ENCODE peak calls at places on chromosome 15, in seven cellular contexts. J, H, L, K, W, M and T are unnamed samples.

GRCh38 chr15:70246623-70247200 is 149.0 kb upstream of the TLE3 start:
- DNase-seq in J (no peak), H (no peak), L (no peak), K (no peak), W (no peak), M (no peak), T (no peak)

GRCh38 chr15:39631357-39631756 is 50.5 kb downstream of the THBS1 start:
- DNase-seq in J (no peak), H (no peak), L (peak), K (no peak), W (no peak), M (no peak), T (no peak)

GRCh38 chr15:81027200-81027599 is 26.5 kb downstream of the TLNRD1 start:
- DNase-seq in J (no peak), H (no peak), L (peak), K (no peak), W (no peak), M (no peak), T (no peak)

GRCh38 chr15:100255644-100256043 is 86.1 kb downstream of the ADAMTS17 start:
- DNase-seq in J (no peak), H (no peak), L (no peak), K (no peak), W (no peak), M (no peak), T (no peak)

GRCh38 chr15:67142142-67143092 is 77.0 kb downstream of the SMAD3 start:
- DNase-seq in J (peak), H (no peak), L (peak), K (peak), W (peak), M (no peak), T (peak)

GRCh38 chr15:70974004-70974832 is 81.6 kb downstream of the LRRC49 start:
- DNase-seq in J (peak), H (peak), L (peak), K (no peak), W (peak), M (no peak), T (peak)

GRCh38 chr15:100900136-100900894 is 18.8 kb upstream of the LRRK1 start:
- DNase-seq in J (no peak), H (no peak), L (no peak), K (peak), W (no peak), M (peak), T (no peak)

GRCh38 chr15:31023841-31024240 is 32.4 kb upstream of the MTMR10 start:
- DNase-seq in J (no peak), H (no peak), L (peak), K (no peak), W (peak), M (no peak), T (no peak)

GRCh38 chr15:101063891-101064794 is 145.0 kb downstream of the LRRK1 start:
- DNase-seq in J (no peak), H (no peak), L (no peak), K (peak), W (no peak), M (no peak), T (peak)

GRCh38 chr15:51484781-51485180 is 137.8 kb downstream of the DMXL2 start:
- DNase-seq in J (no peak), H (no peak), L (no peak), K (no peak), W (no peak), M (no peak), T (peak)

GRCh38 chr15:99973351-99973750 is 240.1 kb upstream of the LYSMD4 start:
- DNase-seq in J (no peak), H (no peak), L (no peak), K (no peak), W (no peak), M (no peak), T (no peak)

GRCh38 chr15:75639709-75640482 is at the start of gene IMP3:
- DNase-seq in J (peak), H (peak), L (peak), K (peak), W (peak), M (peak), T (peak)

GRCh38 chr15:62848631-62849050 is 193.9 kb upstream of the TPM1 start:
- DNase-seq in J (peak), H (no peak), L (peak), K (no peak), W (peak), M (no peak), T (peak)

GRCh38 chr15:90315276-90315982 is 36.7 kb upstream of the ZNF774 start:
- DNase-seq in J (peak), H (peak), L (peak), K (peak), W (peak), M (peak), T (peak)

GRCh38 chr15:98727115-98728040 is 79.0 kb downstream of the IGF1R start:
- DNase-seq in J (peak), H (peak), L (peak), K (peak), W (peak), M (peak), T (peak)

GRCh38 chr15:58340176-58340575 is 91.6 kb upstream of the LIPC start:
- DNase-seq in J (peak), H (peak), L (peak), K (no peak), W (peak), M (no peak), T (peak)

GRCh38 chr15:69074843-69075224 is 60.3 kb downstream of the NOX5 start:
- DNase-seq in J (no peak), H (no peak), L (no peak), K (no peak), W (no peak), M (no peak), T (no peak)

GRCh38 chr15:71278989-71279756 is 163.9 kb downstream of the THSD4 start:
- DNase-seq in J (peak), H (peak), L (peak), K (no peak), W (peak), M (peak), T (peak)

GRCh38 chr15:96115642-96116041 is 214.9 kb upstream of the NR2F2 start:
- DNase-seq in J (peak), H (peak), L (peak), K (no peak), W (peak), M (no peak), T (peak)
- TF ChIP-seq CTCF in J (no peak), H (no peak), L (no peak), K (no peak), W (no peak), M (no peak), T (no peak)

DNA sequence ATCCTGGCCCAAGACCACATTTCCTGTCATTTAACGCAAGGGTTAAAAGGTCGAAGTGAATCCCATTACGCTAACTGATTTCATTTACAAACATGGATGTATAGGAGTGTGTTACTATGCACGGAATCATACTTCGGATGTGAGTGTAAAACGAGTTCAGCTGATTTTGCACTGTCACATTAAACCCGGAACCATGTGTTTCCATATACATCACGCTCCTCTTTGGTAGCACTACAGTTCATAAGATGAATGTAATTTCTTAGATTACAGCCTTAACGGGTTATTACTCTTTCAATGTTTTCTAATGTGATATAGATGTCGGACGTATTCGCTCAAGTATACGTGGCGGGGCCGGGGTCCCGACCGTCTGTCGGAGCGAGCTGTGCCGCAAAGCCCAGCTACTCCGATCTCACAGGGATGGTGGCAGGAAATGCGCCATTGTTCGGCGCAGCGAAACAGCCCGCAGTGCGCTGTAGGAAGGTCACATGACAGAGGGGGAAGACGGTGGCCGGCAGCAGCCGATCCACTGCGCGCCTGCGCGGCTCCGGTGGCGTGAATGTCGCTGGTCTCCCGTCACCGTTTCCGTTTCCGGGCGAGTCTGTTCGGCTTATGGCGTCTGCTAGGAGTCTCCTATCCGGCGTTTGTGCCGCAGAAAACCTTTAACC is 97.3 kb downstream of the NPAP1 start:
- DNase-seq in J (peak), H (peak), L (peak), K (peak), W (peak), M (peak), T (peak)
- H3K4me3 ChIP-seq in J (peak), H (peak), L (peak), K (peak), W (peak), M (no peak), T (peak)

GRCh38 chr15:37698679-37699078 is 235.8 kb upstream of the TMCO5A start:
- DNase-seq in J (peak), H (no peak), L (no peak), K (no peak), W (peak), M (no peak), T (no peak)
- TF ChIP-seq CTCF in J (no peak), H (peak), L (no peak), K (no peak), W (no peak), M (no peak), T (no peak)

GRCh38 chr15:85414991-85415390 is 34.6 kb downstream of the AKAP13 start:
- DNase-seq in J (no peak), H (no peak), L (no peak), K (no peak), W (no peak), M (no peak), T (no peak)

GRCh38 chr15:85411992-85412538 is 31.7 kb downstream of the AKAP13 start:
- DNase-seq in J (peak), H (no peak), L (peak), K (no peak), W (peak), M (no peak), T (peak)

GRCh38 chr15:85414495-85414894 is 34.1 kb downstream of the AKAP13 start:
- DNase-seq in J (peak), H (no peak), L (peak), K (no peak), W (peak), M (no peak), T (peak)

GRCh38 chr15:85414037-85414436 is 33.6 kb downstream of the AKAP13 start:
- DNase-seq in J (no peak), H (no peak), L (no peak), K (no peak), W (no peak), M (no peak), T (no peak)

GRCh38 chr15:85412956-85413854 is 32.8 kb downstream of the AKAP13 start:
- DNase-seq in J (peak), H (no peak), L (peak), K (no peak), W (peak), M (peak), T (peak)
- H3K4me3 ChIP-seq in J (peak), H (no peak), L (no peak), K (no peak), W (peak), M (no peak), T (peak)